ENCODE peak calls at places on chromosomes 5 and 9, in nine cellular contexts. Q is upper lobe of right lung, J is cardiac muscle cell, V is Peyer's patch, M is body of pancreas, G is left ventricle myocardium inferior, O is WERI-Rb-1, U is IMR-90, T is fibroblast of lung. D is an unnamed sample.

GRCh38 chr9:91253488-91253887 is 108.2 kb downstream of the AUH start:
- DNase-seq in Q (no peak), J (no peak), V (no peak), M (no peak), G (no peak), O (no peak), U (peak), T (peak), D (no peak)

GRCh38 chr9:71646131-71646530 is 122.2 kb downstream of the CEMIP2 start:
- DNase-seq in Q (no peak), J (no peak), V (no peak), M (no peak), G (no peak), O (no peak), U (no peak), T (peak), D (no peak)

GRCh38 chr5:119344231-119344630 is 11.6 kb upstream of the TNFAIP8 start:
- DNase-seq in Q (no peak), J (no peak), V (no peak), M (no peak), G (no peak), O (no peak), U (no peak), T (no peak), D (no peak)

GRCh38 chr9:21616082-21616778 is 134.1 kb upstream of the IFNE start:
- DNase-seq in Q (no peak), J (peak), V (no peak), M (no peak), G (no peak), O (no peak), U (peak), T (peak), D (no peak)

GRCh38 chr5:34007675-34008600 is at the start of gene AMACR:
- DNase-seq in Q (peak), J (peak), V (peak), M (peak), G (peak), O (peak), U (peak), T (peak), D (peak)

GRCh38 chr5:172622091-172623046 is 18.7 kb upstream of the NEURL1B start:
- DNase-seq in Q (no peak), J (no peak), V (no peak), M (no peak), G (no peak), O (no peak), U (no peak), T (no peak), D (no peak)

GRCh38 chr9:116592926-116593325 is 94.2 kb upstream of the TRIM32 start:
- DNase-seq in Q (no peak), J (peak), V (no peak), M (no peak), G (no peak), O (no peak), U (no peak), T (no peak), D (no peak)

GRCh38 chr5:55276771-55277170 is 30.7 kb downstream of the DHX29 start:
- DNase-seq in Q (no peak), J (no peak), V (no peak), M (no peak), G (no peak), O (no peak), U (peak), T (no peak), D (no peak)

GRCh38 chr5:155735388-155735787 is 591.6 kb upstream of the SGCD start:
- DNase-seq in Q (no peak), J (no peak), V (no peak), M (no peak), G (peak), O (no peak), U (no peak), T (no peak), D (peak)

GRCh38 chr9:75088646-75089368 is 493 bp downstream of the OSTF1 start:
- DNase-seq in Q (peak), J (peak), V (peak), M (peak), G (peak), O (peak), U (peak), T (peak), D (peak)

GRCh38 chr5:154543380-154543779 is 65.4 kb upstream of the HAND1 start:
- DNase-seq in Q (no peak), J (peak), V (no peak), M (no peak), G (no peak), O (no peak), U (no peak), T (peak), D (peak)

GRCh38 chr5:122723606-122724352 is 51.1 kb upstream of the SNX2 start:
- DNase-seq in Q (no peak), J (peak), V (no peak), M (no peak), G (no peak), O (no peak), U (peak), T (peak), D (no peak)

GRCh38 chr5:125785407-125785806 is 637.8 kb upstream of the GRAMD2B start:
- DNase-seq in Q (no peak), J (no peak), V (no peak), M (no peak), G (no peak), O (no peak), U (no peak), T (no peak), D (no peak)

GRCh38 chr9:130426883-130427282 is 17.9 kb upstream of the ASS1 start:
- DNase-seq in Q (no peak), J (peak), V (no peak), M (no peak), G (no peak), O (no peak), U (peak), T (no peak), D (no peak)

GRCh38 chr5:160183075-160183474 is 46.2 kb upstream of the FABP6 start:
- DNase-seq in Q (no peak), J (no peak), V (no peak), M (no peak), G (no peak), O (no peak), U (peak), T (no peak), D (no peak)

GRCh38 chr5:31987985-31988710 is 186.0 kb downstream of the GOLPH3 start:
- DNase-seq in Q (no peak), J (peak), V (no peak), M (no peak), G (no peak), O (no peak), U (peak), T (peak), D (no peak)

GRCh38 chr5:173940269-173940668 is 48.7 kb upstream of the C5orf47 start:
- DNase-seq in Q (no peak), J (peak), V (no peak), M (no peak), G (no peak), O (no peak), U (no peak), T (peak), D (no peak)

GRCh38 chr5:1288439-1289335 is 6.2 kb downstream of the TERT start:
- DNase-seq in Q (peak), J (no peak), V (no peak), M (no peak), G (no peak), O (peak), U (no peak), T (no peak), D (no peak)

GRCh38 chr5:34452170-34452828 is 203.8 kb upstream of the RAI14 start:
- DNase-seq in Q (no peak), J (peak), V (no peak), M (no peak), G (no peak), O (no peak), U (peak), T (peak), D (no peak)

GRCh38 chr5:141782991-141783598 is 95.1 kb downstream of the PCDH1 start:
- DNase-seq in Q (no peak), J (no peak), V (no peak), M (no peak), G (no peak), O (no peak), U (no peak), T (no peak), D (no peak)

GRCh38 chr9:112028242-112029221 is 131.9 kb downstream of the UGCG start:
- DNase-seq in Q (no peak), J (no peak), V (no peak), M (no peak), G (no peak), O (no peak), U (no peak), T (no peak), D (no peak)

GRCh38 chr5:59769041-59769360 is 124.5 kb downstream of the PDE4D start:
- DNase-seq in Q (no peak), J (peak), V (no peak), M (no peak), G (no peak), O (no peak), U (no peak), T (no peak), D (no peak)

GRCh38 chr5:59769832-59770231 is 123.7 kb downstream of the PDE4D start:
- DNase-seq in Q (no peak), J (no peak), V (no peak), M (no peak), G (no peak), O (no peak), U (no peak), T (no peak), D (no peak)

GRCh38 chr5:59766394-59766793 is 127.1 kb downstream of the PDE4D start:
- DNase-seq in Q (no peak), J (peak), V (no peak), M (peak), G (no peak), O (no peak), U (no peak), T (peak), D (no peak)

GRCh38 chr5:59767753-59768159 is 125.8 kb downstream of the PDE4D start:
- DNase-seq in Q (no peak), J (peak), V (no peak), M (no peak), G (no peak), O (no peak), U (no peak), T (no peak), D (no peak)

GRCh38 chr5:59768204-59769040 is 125.1 kb downstream of the PDE4D start:
- DNase-seq in Q (peak), J (peak), V (peak), M (peak), G (peak), O (peak), U (peak), T (peak), D (peak)
- H3K4me3 ChIP-seq in Q (peak), J (peak), V (peak), M (no peak), G (peak), O (peak), U (peak), T (peak), D (peak)

GRCh38 chr9:6712041-6712440 is 45.7 kb upstream of the KDM4C start:
- DNase-seq in Q (no peak), J (no peak), V (no peak), M (no peak), G (no peak), O (no peak), U (no peak), T (no peak), D (no peak)

GRCh38 chr9:6716766-6717165 is 41.0 kb upstream of the KDM4C start:
- DNase-seq in Q (no peak), J (no peak), V (no peak), M (no peak), G (no peak), O (no peak), U (no peak), T (no peak), D (no peak)

GRCh38 chr9:6711403-6711802 is 46.4 kb upstream of the KDM4C start:
- DNase-seq in Q (no peak), J (peak), V (no peak), M (no peak), G (no peak), O (no peak), U (peak), T (peak), D (no peak)

GRCh38 chr9:6714176-6714575 is 43.6 kb upstream of the KDM4C start:
- DNase-seq in Q (no peak), J (no peak), V (no peak), M (no peak), G (no peak), O (no peak), U (no peak), T (no peak), D (no peak)

DNA sequence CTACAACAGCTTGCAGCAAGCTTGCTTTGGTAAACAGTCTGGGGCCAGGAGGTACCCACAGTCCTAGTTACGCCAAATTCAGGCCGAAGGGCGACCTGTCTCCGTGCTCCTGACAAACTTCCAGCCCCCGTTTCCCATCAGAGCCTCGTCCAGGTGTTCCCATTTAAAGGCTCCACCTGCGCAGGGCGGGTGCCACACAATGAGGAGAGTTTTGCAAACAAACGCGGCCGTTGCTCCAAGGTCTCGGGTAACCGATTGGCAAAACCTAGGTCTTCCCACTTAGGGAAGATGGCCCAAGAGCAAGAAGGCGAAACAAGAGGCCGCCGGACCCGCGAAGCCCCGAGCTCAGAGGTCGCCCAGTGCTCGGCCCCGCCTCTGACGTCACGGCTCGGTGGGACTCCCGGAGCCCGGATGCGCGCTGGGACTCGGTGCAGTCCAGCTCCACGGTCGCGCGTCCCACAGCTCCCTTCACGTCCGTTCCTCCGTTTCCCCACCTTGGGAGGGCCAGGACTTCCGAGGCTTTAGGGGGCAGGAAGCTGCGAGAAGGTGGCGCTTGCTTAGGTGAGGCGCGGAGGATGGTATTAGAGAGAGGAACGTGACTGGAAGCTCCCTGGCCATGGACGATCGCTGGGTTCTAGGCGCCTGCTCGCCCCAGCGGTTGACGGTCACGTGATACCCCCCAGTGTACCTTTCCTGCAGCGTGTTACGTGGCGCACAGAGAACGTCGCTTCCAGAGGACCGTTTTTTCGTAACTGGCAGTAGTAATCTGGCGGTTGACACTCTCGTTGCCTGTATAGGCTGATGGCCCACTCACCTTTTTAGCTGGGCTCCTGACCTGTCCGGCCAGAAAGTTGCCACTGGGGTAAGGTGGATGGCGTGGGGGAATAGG is 41.8 kb upstream of the KDM4C start:
- DNase-seq in Q (peak), J (peak), V (peak), M (peak), G (peak), O (no peak), U (no peak), T (peak), D (no peak)
- H3K4me3 ChIP-seq in Q (peak), J (no peak), V (peak), M (peak), G (peak), O (no peak), U (peak), T (peak), D (peak)

GRCh38 chr5:134506054-134507039 is 19.1 kb upstream of the JADE2 start:
- DNase-seq in Q (peak), J (peak), V (no peak), M (peak), G (peak), O (peak), U (no peak), T (peak), D (peak)

GRCh38 chr5:134504629-134505300 is 20.7 kb upstream of the JADE2 start:
- DNase-seq in Q (no peak), J (no peak), V (no peak), M (no peak), G (no peak), O (no peak), U (no peak), T (no peak), D (no peak)

GRCh38 chr5:134509308-134510040 is 16.0 kb upstream of the JADE2 start:
- DNase-seq in Q (no peak), J (peak), V (no peak), M (peak), G (no peak), O (peak), U (peak), T (peak), D (no peak)

GRCh38 chr5:134508521-134509195 is 16.8 kb upstream of the JADE2 start:
- DNase-seq in Q (no peak), J (no peak), V (no peak), M (no peak), G (no peak), O (no peak), U (no peak), T (no peak), D (no peak)

GRCh38 chr5:134507495-134507894 is 18.0 kb upstream of the JADE2 start:
- DNase-seq in Q (no peak), J (no peak), V (no peak), M (no peak), G (no peak), O (no peak), U (no peak), T (no peak), D (no peak)
- H3K4me3 ChIP-seq in Q (no peak), J (no peak), V (peak), M (no peak), G (peak), O (no peak), U (no peak), T (no peak), D (no peak)

GRCh38 chr5:38738898-38739743 is 106.7 kb upstream of the OSMR start:
- DNase-seq in Q (no peak), J (peak), V (no peak), M (no peak), G (no peak), O (no peak), U (no peak), T (peak), D (no peak)

GRCh38 chr5:38742821-38743220 is 103.0 kb upstream of the OSMR start:
- DNase-seq in Q (no peak), J (no peak), V (no peak), M (no peak), G (no peak), O (no peak), U (no peak), T (no peak), D (no peak)

GRCh38 chr5:38745836-38746732 is 99.7 kb upstream of the OSMR start:
- DNase-seq in Q (no peak), J (no peak), V (no peak), M (no peak), G (no peak), O (no peak), U (no peak), T (peak), D (no peak)

GRCh38 chr5:38743562-38743961 is 102.2 kb upstream of the OSMR start:
- DNase-seq in Q (no peak), J (no peak), V (no peak), M (no peak), G (no peak), O (no peak), U (no peak), T (no peak), D (no peak)
- H3K4me3 ChIP-seq in Q (no peak), J (no peak), V (no peak), M (no peak), G (no peak), O (no peak), U (no peak), T (no peak), D (no peak)

GRCh38 chr5:133353741-133354140 is 258.6 kb downstream of the FSTL4 start:
- DNase-seq in Q (peak), J (peak), V (no peak), M (no peak), G (no peak), O (no peak), U (no peak), T (no peak), D (peak)
- H3K4me3 ChIP-seq in Q (no peak), J (no peak), V (no peak), M (no peak), G (no peak), O (no peak), U (no peak), T (no peak), D (no peak)